ENCODE peak calls at places on chromosomes 13 and 19, in eight cellular contexts. One of them, this sample, is unnamed.
A peak's percentile ranks its signal among the peaks of the same experiment; 100 is the strongest.

GRCh38 chr19:39568604-39569003 is 28.6 kb upstream of the EID2 start:
- DNase-seq in cardiac muscle cell: no peak
- DNase-seq in ascending aorta: no peak
- DNase-seq in AG04450: no peak
- DNase-seq in tibial artery: no peak
- DNase-seq in neuronal stem cell: no peak
- DNase-seq in psoas muscle: no peak
- DNase-seq in upper lobe of right lung: no peak
- DNase-seq in this sample: no peak

GRCh38 chr13:79435549-79435948 is 29.5 kb upstream of the RBM26 start:
- DNase-seq in cardiac muscle cell: no peak
- DNase-seq in ascending aorta: no peak
- DNase-seq in AG04450: no peak
- DNase-seq in tibial artery: no peak
- DNase-seq in neuronal stem cell: no peak
- DNase-seq in psoas muscle: no peak
- DNase-seq in upper lobe of right lung: no peak
- DNase-seq in this sample: no peak

GRCh38 chr13:53112522-53112921 is 83.9 kb downstream of the OLFM4 start:
- DNase-seq in cardiac muscle cell: peak; percentile 49
- DNase-seq in ascending aorta: no peak
- DNase-seq in AG04450: no peak
- DNase-seq in tibial artery: no peak
- DNase-seq in neuronal stem cell: no peak
- DNase-seq in psoas muscle: no peak
- DNase-seq in upper lobe of right lung: no peak
- DNase-seq in this sample: no peak

GRCh38 chr13:37295573-37295972 is 190.1 kb upstream of the CSNK1A1L start:
- DNase-seq in cardiac muscle cell: no peak
- DNase-seq in ascending aorta: no peak
- DNase-seq in AG04450: no peak
- DNase-seq in tibial artery: no peak
- DNase-seq in neuronal stem cell: no peak
- DNase-seq in psoas muscle: no peak
- DNase-seq in upper lobe of right lung: no peak
- DNase-seq in this sample: no peak

GRCh38 chr19:45177817-45178261 is at the start of gene TRAPPC6A:
- DNase-seq in cardiac muscle cell: no peak
- DNase-seq in ascending aorta: no peak
- DNase-seq in AG04450: no peak
- DNase-seq in tibial artery: no peak
- DNase-seq in neuronal stem cell: no peak
- DNase-seq in psoas muscle: no peak
- DNase-seq in upper lobe of right lung: no peak
- DNase-seq in this sample: no peak

GRCh38 chr19:15300533-15301194 is 31.7 kb downstream of the BRD4 start:
- DNase-seq in cardiac muscle cell: no peak
- DNase-seq in ascending aorta: no peak
- DNase-seq in AG04450: peak; percentile 71
- DNase-seq in tibial artery: no peak
- DNase-seq in neuronal stem cell: no peak
- DNase-seq in psoas muscle: no peak
- DNase-seq in upper lobe of right lung: no peak
- DNase-seq in this sample: no peak

GRCh38 chr13:45700971-45701900 is 884 bp upstream of the CBY2 start:
- DNase-seq in cardiac muscle cell: no peak
- DNase-seq in ascending aorta: no peak
- DNase-seq in AG04450: no peak
- DNase-seq in tibial artery: no peak
- DNase-seq in neuronal stem cell: no peak
- DNase-seq in psoas muscle: no peak
- DNase-seq in upper lobe of right lung: no peak
- DNase-seq in this sample: peak; percentile 91

GRCh38 chr13:113666951-113667701 is at the start of gene GRK1:
- DNase-seq in cardiac muscle cell: no peak
- DNase-seq in ascending aorta: peak; percentile 47
- DNase-seq in AG04450: no peak
- DNase-seq in tibial artery: peak; percentile 18
- DNase-seq in neuronal stem cell: no peak
- DNase-seq in psoas muscle: no peak
- DNase-seq in upper lobe of right lung: peak; percentile 63
- DNase-seq in this sample: no peak

GRCh38 chr19:45117666-45118065 is 24.7 kb downstream of the PPP1R37 start:
- DNase-seq in cardiac muscle cell: no peak
- DNase-seq in ascending aorta: no peak
- DNase-seq in AG04450: no peak
- DNase-seq in tibial artery: no peak
- DNase-seq in neuronal stem cell: no peak
- DNase-seq in psoas muscle: no peak
- DNase-seq in upper lobe of right lung: no peak
- DNase-seq in this sample: no peak

DNA sequence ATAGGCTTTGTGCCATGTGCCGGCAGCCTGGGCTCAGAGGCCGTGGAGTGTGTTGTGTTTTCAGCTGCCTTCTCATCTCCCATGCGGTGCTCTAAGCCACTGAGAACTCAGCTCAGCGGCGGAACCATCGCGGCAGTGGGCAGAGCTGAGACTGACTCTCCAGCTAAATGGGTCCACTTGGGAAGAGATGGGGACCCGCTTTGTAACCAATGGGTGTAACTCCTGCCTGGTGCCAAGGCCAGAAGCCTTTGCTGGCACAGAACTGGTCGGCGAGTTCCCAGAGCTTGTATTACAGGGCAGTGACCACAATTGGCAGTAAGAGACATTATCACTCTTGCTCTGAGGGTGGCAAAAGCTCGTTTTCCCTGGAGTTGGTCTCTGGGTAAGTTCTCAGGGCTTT is 183.0 kb downstream of the STK24 start:
- DNase-seq in cardiac muscle cell: no peak
- DNase-seq in ascending aorta: no peak
- DNase-seq in AG04450: no peak
- DNase-seq in tibial artery: no peak
- DNase-seq in neuronal stem cell: no peak
- DNase-seq in psoas muscle: no peak
- DNase-seq in upper lobe of right lung: no peak
- DNase-seq in this sample: no peak
- H3K27ac ChIP-seq in cardiac muscle cell: no peak overlapping the region
- H3K27ac ChIP-seq in ascending aorta: no peak overlapping the region
- H3K27ac ChIP-seq in AG04450: no peak overlapping the region
- H3K27ac ChIP-seq in tibial artery: no peak overlapping the region
- H3K27ac ChIP-seq in neuronal stem cell: no peak overlapping the region
- H3K27ac ChIP-seq in psoas muscle: no peak overlapping the region
- H3K27ac ChIP-seq in upper lobe of right lung: no peak overlapping the region
- H3K27ac ChIP-seq in this sample: no peak overlapping the region

GRCh38 chr13:60584976-60585375 is 188.0 kb downstream of the TDRD3 start:
- DNase-seq in cardiac muscle cell: no peak
- DNase-seq in ascending aorta: no peak
- DNase-seq in AG04450: no peak
- DNase-seq in tibial artery: peak; percentile 28
- DNase-seq in neuronal stem cell: no peak
- DNase-seq in psoas muscle: no peak
- DNase-seq in upper lobe of right lung: no peak
- DNase-seq in this sample: no peak

GRCh38 chr13:60583911-60584753 is 187.1 kb downstream of the TDRD3 start:
- DNase-seq in cardiac muscle cell: no peak
- DNase-seq in ascending aorta: no peak
- DNase-seq in AG04450: peak; percentile 29
- DNase-seq in tibial artery: peak; percentile 27
- DNase-seq in neuronal stem cell: no peak
- DNase-seq in psoas muscle: no peak
- DNase-seq in upper lobe of right lung: no peak
- DNase-seq in this sample: no peak

GRCh38 chr13:60577761-60578160 is 180.7 kb downstream of the TDRD3 start:
- DNase-seq in cardiac muscle cell: no peak
- DNase-seq in ascending aorta: no peak
- DNase-seq in AG04450: no peak
- DNase-seq in tibial artery: no peak
- DNase-seq in neuronal stem cell: no peak
- DNase-seq in psoas muscle: no peak
- DNase-seq in upper lobe of right lung: no peak
- DNase-seq in this sample: no peak

GRCh38 chr13:60583196-60583908 is 186.3 kb downstream of the TDRD3 start:
- DNase-seq in cardiac muscle cell: no peak
- DNase-seq in ascending aorta: no peak
- DNase-seq in AG04450: no peak
- DNase-seq in tibial artery: peak; percentile 42
- DNase-seq in neuronal stem cell: no peak
- DNase-seq in psoas muscle: no peak
- DNase-seq in upper lobe of right lung: no peak
- DNase-seq in this sample: no peak
- H3K27ac ChIP-seq in cardiac muscle cell: no peak overlapping the region
- H3K27ac ChIP-seq in ascending aorta: no peak overlapping the region
- H3K27ac ChIP-seq in AG04450: no peak overlapping the region
- H3K27ac ChIP-seq in tibial artery: no peak overlapping the region
- H3K27ac ChIP-seq in neuronal stem cell: no peak overlapping the region
- H3K27ac ChIP-seq in psoas muscle: no peak overlapping the region
- H3K27ac ChIP-seq in upper lobe of right lung: no peak overlapping the region
- H3K27ac ChIP-seq in this sample: no peak overlapping the region

DNA sequence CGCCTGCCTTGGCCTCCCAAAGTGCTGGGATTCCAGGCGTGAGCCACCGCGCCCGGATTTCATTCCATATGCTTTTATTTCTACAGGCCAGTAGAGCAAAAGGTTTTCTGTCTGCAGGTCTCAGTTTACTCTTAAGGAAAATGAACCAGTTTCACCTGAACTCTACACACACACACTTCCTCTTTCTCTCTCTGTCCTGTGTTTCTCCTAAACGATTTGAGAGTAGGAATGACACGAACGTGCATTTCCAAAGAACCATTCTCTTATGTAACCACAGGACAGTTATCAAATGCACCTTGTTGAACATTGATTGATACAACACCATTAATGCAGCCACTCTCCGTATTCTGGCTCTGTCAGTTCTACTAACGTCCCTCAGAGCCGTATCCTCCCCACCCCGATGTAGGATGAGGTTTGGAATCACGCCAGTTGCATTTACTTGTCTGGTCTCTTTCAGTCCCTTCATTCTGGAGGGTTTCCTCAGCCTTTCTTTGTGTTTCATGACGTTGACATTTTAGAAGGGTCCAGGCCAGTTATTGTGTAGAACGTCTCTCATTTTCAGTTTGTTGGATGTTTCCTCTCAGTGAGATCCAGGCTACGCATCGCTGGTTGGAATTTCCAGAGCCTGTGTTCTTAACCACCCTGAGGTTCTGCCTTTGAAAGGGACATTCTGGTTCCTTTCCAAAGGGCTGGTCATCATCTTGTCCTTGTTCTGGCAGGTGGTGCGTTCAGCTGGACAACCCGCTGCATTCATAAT is 36.0 kb downstream of the BICRA start:
- DNase-seq in cardiac muscle cell: no peak
- DNase-seq in ascending aorta: no peak
- DNase-seq in AG04450: no peak
- DNase-seq in tibial artery: no peak
- DNase-seq in neuronal stem cell: no peak
- DNase-seq in psoas muscle: no peak
- DNase-seq in upper lobe of right lung: no peak
- DNase-seq in this sample: no peak
- H3K27ac ChIP-seq in cardiac muscle cell: peak overlapping the region; percentile 4
- H3K27ac ChIP-seq in ascending aorta: no peak overlapping the region
- H3K27ac ChIP-seq in AG04450: no peak overlapping the region
- H3K27ac ChIP-seq in tibial artery: no peak overlapping the region
- H3K27ac ChIP-seq in neuronal stem cell: no peak overlapping the region
- H3K27ac ChIP-seq in psoas muscle: peak overlapping the region; percentile 15
- H3K27ac ChIP-seq in upper lobe of right lung: no peak overlapping the region
- H3K27ac ChIP-seq in this sample: no peak overlapping the region

GRCh38 chr13:110415669-110416068 is 108.6 kb downstream of the COL4A2 start:
- DNase-seq in cardiac muscle cell: no peak
- DNase-seq in ascending aorta: no peak
- DNase-seq in AG04450: no peak
- DNase-seq in tibial artery: no peak
- DNase-seq in neuronal stem cell: no peak
- DNase-seq in psoas muscle: no peak
- DNase-seq in upper lobe of right lung: no peak
- DNase-seq in this sample: no peak
- H3K27ac ChIP-seq in cardiac muscle cell: peak overlapping the region; percentile 50
- H3K27ac ChIP-seq in ascending aorta: peak overlapping the region; percentile 90
- H3K27ac ChIP-seq in AG04450: no peak overlapping the region
- H3K27ac ChIP-seq in tibial artery: peak overlapping the region; percentile 90
- H3K27ac ChIP-seq in neuronal stem cell: no peak overlapping the region
- H3K27ac ChIP-seq in psoas muscle: peak overlapping the region; percentile 72
- H3K27ac ChIP-seq in upper lobe of right lung: no peak overlapping the region
- H3K27ac ChIP-seq in this sample: no peak overlapping the region

GRCh38 chr19:3133793-3134116 is 2.1 kb upstream of the GNA15 start:
- DNase-seq in cardiac muscle cell: no peak
- DNase-seq in ascending aorta: no peak
- DNase-seq in AG04450: no peak
- DNase-seq in tibial artery: no peak
- DNase-seq in neuronal stem cell: no peak
- DNase-seq in psoas muscle: no peak
- DNase-seq in upper lobe of right lung: no peak
- DNase-seq in this sample: no peak

GRCh38 chr19:3138268-3138667 is 2.4 kb downstream of the GNA15 start:
- DNase-seq in cardiac muscle cell: no peak
- DNase-seq in ascending aorta: no peak
- DNase-seq in AG04450: no peak
- DNase-seq in tibial artery: no peak
- DNase-seq in neuronal stem cell: no peak
- DNase-seq in psoas muscle: no peak
- DNase-seq in upper lobe of right lung: no peak
- DNase-seq in this sample: no peak

GRCh38 chr19:3136684-3137055 is 837 bp downstream of the GNA15 start:
- DNase-seq in cardiac muscle cell: no peak
- DNase-seq in ascending aorta: no peak
- DNase-seq in AG04450: no peak
- DNase-seq in tibial artery: no peak
- DNase-seq in neuronal stem cell: no peak
- DNase-seq in psoas muscle: no peak
- DNase-seq in upper lobe of right lung: no peak
- DNase-seq in this sample: no peak

GRCh38 chr19:3135961-3136683 is at the start of gene GNA15:
- DNase-seq in cardiac muscle cell: no peak
- DNase-seq in ascending aorta: no peak
- DNase-seq in AG04450: no peak
- DNase-seq in tibial artery: no peak
- DNase-seq in neuronal stem cell: no peak
- DNase-seq in psoas muscle: no peak
- DNase-seq in upper lobe of right lung: peak; percentile 86
- DNase-seq in this sample: no peak

DNA sequence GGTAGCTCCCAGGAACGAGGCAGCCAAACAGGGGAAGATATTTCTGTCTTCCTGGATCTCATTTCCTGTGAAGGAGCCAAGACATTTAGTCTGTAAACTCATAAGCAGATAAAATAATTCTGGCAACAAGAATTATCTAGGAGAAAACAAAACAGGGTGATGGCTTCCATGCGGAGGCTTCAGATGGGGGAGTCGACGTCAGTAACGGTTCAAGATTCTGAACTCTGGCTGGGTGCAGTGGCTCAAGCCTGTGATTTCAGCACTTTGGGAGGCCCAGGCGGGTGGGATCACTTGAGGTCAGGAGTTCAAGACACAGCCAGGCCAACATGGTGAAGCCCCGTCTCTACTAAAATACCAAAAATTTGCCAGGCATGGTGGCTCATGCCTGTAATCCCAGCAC is 1.3 kb downstream of the GNA15 start:
- DNase-seq in cardiac muscle cell: no peak
- DNase-seq in ascending aorta: no peak
- DNase-seq in AG04450: no peak
- DNase-seq in tibial artery: no peak
- DNase-seq in neuronal stem cell: no peak
- DNase-seq in psoas muscle: no peak
- DNase-seq in upper lobe of right lung: no peak
- DNase-seq in this sample: no peak
- H3K27ac ChIP-seq in cardiac muscle cell: no peak overlapping the region
- H3K27ac ChIP-seq in ascending aorta: no peak overlapping the region
- H3K27ac ChIP-seq in AG04450: no peak overlapping the region
- H3K27ac ChIP-seq in tibial artery: no peak overlapping the region
- H3K27ac ChIP-seq in neuronal stem cell: no peak overlapping the region
- H3K27ac ChIP-seq in psoas muscle: no peak overlapping the region
- H3K27ac ChIP-seq in upper lobe of right lung: peak overlapping the region; percentile 36
- H3K27ac ChIP-seq in this sample: no peak overlapping the region

GRCh38 chr19:41351339-41352245 is 2.1 kb downstream of the TGFB1 start:
- DNase-seq in cardiac muscle cell: peak; percentile 48
- DNase-seq in ascending aorta: peak; percentile 84
- DNase-seq in AG04450: no peak
- DNase-seq in tibial artery: peak; percentile 75
- DNase-seq in neuronal stem cell: no peak
- DNase-seq in psoas muscle: peak; percentile 70
- DNase-seq in upper lobe of right lung: peak; percentile 88
- DNase-seq in this sample: peak; percentile 56
- H3K27ac ChIP-seq in cardiac muscle cell: no peak overlapping the region
- H3K27ac ChIP-seq in ascending aorta: peak overlapping the region; percentile 93
- H3K27ac ChIP-seq in AG04450: peak overlapping the region; percentile 21
- H3K27ac ChIP-seq in tibial artery: peak overlapping the region; percentile 89
- H3K27ac ChIP-seq in neuronal stem cell: no peak overlapping the region
- H3K27ac ChIP-seq in psoas muscle: no peak overlapping the region
- H3K27ac ChIP-seq in upper lobe of right lung: peak overlapping the region; percentile 74
- H3K27ac ChIP-seq in this sample: no peak overlapping the region